ENCODE peak calls at places on chromosomes 1 and 21, in six cellular contexts. N is WTC11, W is K562, M is endothelial cell of umbilical vein, P is HepG2, Q is H1. T is an unnamed sample.

GRCh38 chr1:154819628-154820590 is 50.2 kb downstream of the KCNN3 start:
- DNase-seq in N (peak), W (peak), M (no peak), P (peak), Q (no peak), T (peak)

GRCh38 chr1:2132222-2133038 is 62.1 kb downstream of the FAAP20 start:
- DNase-seq in N (peak), W (peak), M (peak), P (peak), Q (no peak), T (no peak)

GRCh38 chr1:99852648-99853047 is 2.5 kb downstream of the AGL start:
- DNase-seq in N (no peak), W (no peak), M (no peak), P (no peak), Q (no peak), T (no peak)

GRCh38 chr1:58919986-58920376 is 136.1 kb upstream of the JUN start:
- DNase-seq in N (no peak), W (no peak), M (no peak), P (no peak), Q (no peak), T (no peak)

GRCh38 chr1:2135425-2135824 is 59.1 kb downstream of the FAAP20 start:
- DNase-seq in N (no peak), W (no peak), M (no peak), P (peak), Q (no peak), T (no peak)

GRCh38 chr1:232509570-232509969 is 120.4 kb downstream of the SIPA1L2 start:
- DNase-seq in N (no peak), W (no peak), M (no peak), P (no peak), Q (no peak), T (no peak)

GRCh38 chr1:181124206-181124825 is 35.8 kb downstream of the IER5 start:
- DNase-seq in N (no peak), W (no peak), M (no peak), P (no peak), Q (no peak), T (no peak)

GRCh38 chr1:146001734-146002133 is 5.4 kb upstream of the TXNIP start:
- DNase-seq in N (no peak), W (no peak), M (no peak), P (no peak), Q (no peak), T (no peak)

GRCh38 chr1:201456499-201457309 is 12.3 kb downstream of the PHLDA3 start:
- DNase-seq in N (no peak), W (no peak), M (peak), P (peak), Q (no peak), T (no peak)

GRCh38 chr1:85200367-85200869 is 398 bp downstream of the SYDE2 start:
- DNase-seq in N (peak), W (no peak), M (no peak), P (peak), Q (no peak), T (peak)

GRCh38 chr1:46581685-46582455 is 22.2 kb downstream of the MKNK1 start:
- DNase-seq in N (no peak), W (no peak), M (no peak), P (no peak), Q (no peak), T (no peak)

GRCh38 chr1:236166041-236166440 is 23.7 kb downstream of the GPR137B start:
- DNase-seq in N (no peak), W (no peak), M (no peak), P (no peak), Q (no peak), T (no peak)

GRCh38 chr1:224733021-224733911 is 117.1 kb downstream of the CNIH3 start:
- DNase-seq in N (no peak), W (no peak), M (no peak), P (peak), Q (no peak), T (no peak)

GRCh38 chr21:42658320-42659105 is 5.1 kb downstream of the PDE9A start:
- DNase-seq in N (no peak), W (no peak), M (no peak), P (no peak), Q (no peak), T (no peak)

GRCh38 chr1:79207331-79207730 is 200.8 kb upstream of the ADGRL4 start:
- DNase-seq in N (no peak), W (no peak), M (no peak), P (no peak), Q (no peak), T (no peak)

GRCh38 chr1:210650403-210650802 is 321.7 kb downstream of the HHAT start:
- DNase-seq in N (no peak), W (no peak), M (no peak), P (no peak), Q (no peak), T (no peak)

GRCh38 chr1:189192741-189193140 is 1284.9 kb downstream of the BRINP3 start:
- DNase-seq in N (no peak), W (no peak), M (no peak), P (no peak), Q (no peak), T (no peak)

GRCh38 chr1:162605225-162605927 is 26.9 kb upstream of the DDR2 start:
- DNase-seq in N (no peak), W (no peak), M (peak), P (no peak), Q (no peak), T (no peak)

GRCh38 chr21:42561742-42562141 is 48.1 kb downstream of the SLC37A1 start:
- DNase-seq in N (peak), W (peak), M (no peak), P (peak), Q (no peak), T (no peak)

GRCh38 chr1:156534424-156535060 is 34.0 kb upstream of the MEF2D start:
- DNase-seq in N (no peak), W (no peak), M (no peak), P (no peak), Q (no peak), T (no peak)

GRCh38 chr21:34888569-34889286 is 160.4 kb downstream of the RUNX1 start:
- DNase-seq in N (peak), W (peak), M (peak), P (peak), Q (peak), T (peak)

GRCh38 chr1:37887986-37888700 is 28.8 kb upstream of the MTF1 start:
- DNase-seq in N (no peak), W (no peak), M (no peak), P (no peak), Q (no peak), T (no peak)

GRCh38 chr1:67572217-67572593 is 112.8 kb upstream of the GADD45A start:
- DNase-seq in N (no peak), W (no peak), M (no peak), P (no peak), Q (no peak), T (no peak)

GRCh38 chr1:31397360-31398095 is 15.5 kb upstream of the SERINC2 start:
- DNase-seq in N (no peak), W (no peak), M (no peak), P (no peak), Q (no peak), T (no peak)

GRCh38 chr1:219659682-219660081 is 46.8 kb upstream of the ZC3H11B start:
- DNase-seq in N (no peak), W (no peak), M (no peak), P (no peak), Q (no peak), T (no peak)

GRCh38 chr1:203026666-203027663 is 674 bp downstream of the PPFIA4 start:
- DNase-seq in N (peak), W (peak), M (no peak), P (no peak), Q (no peak), T (no peak)

GRCh38 chr1:24438423-24438901 is 22.9 kb downstream of the NIPAL3 start:
- DNase-seq in N (no peak), W (peak), M (no peak), P (no peak), Q (no peak), T (no peak)

GRCh38 chr21:25689226-25689625 is 45.5 kb downstream of the ATP5PF start:
- DNase-seq in N (no peak), W (no peak), M (no peak), P (no peak), Q (no peak), T (no peak)

GRCh38 chr1:40362699-40363098 is 10.8 kb upstream of the SMAP2 start:
- DNase-seq in N (no peak), W (no peak), M (peak), P (no peak), Q (no peak), T (no peak)

GRCh38 chr1:19160831-19161230 is 49.2 kb downstream of the UBR4 start:
- DNase-seq in N (no peak), W (no peak), M (no peak), P (no peak), Q (no peak), T (no peak)

GRCh38 chr1:246658567-246658966 is 65.6 kb upstream of the SCCPDH start:
- DNase-seq in N (no peak), W (no peak), M (no peak), P (no peak), Q (no peak), T (no peak)

GRCh38 chr1:41366428-41367101 is 5.3 kb downstream of the FOXO6 start:
- DNase-seq in N (peak), W (no peak), M (no peak), P (no peak), Q (no peak), T (no peak)

GRCh38 chr1:53689736-53690401 is 49.1 kb downstream of the GLIS1 start:
- DNase-seq in N (no peak), W (peak), M (no peak), P (no peak), Q (no peak), T (no peak)

GRCh38 chr21:39441502-39442475 is 3.8 kb downstream of the LCA5L start:
- DNase-seq in N (peak), W (peak), M (peak), P (peak), Q (no peak), T (peak)
- TF ChIP-seq JUN in N (no peak), W (no peak), M (no peak), P (no peak), Q (no peak), T (no peak)

DNA sequence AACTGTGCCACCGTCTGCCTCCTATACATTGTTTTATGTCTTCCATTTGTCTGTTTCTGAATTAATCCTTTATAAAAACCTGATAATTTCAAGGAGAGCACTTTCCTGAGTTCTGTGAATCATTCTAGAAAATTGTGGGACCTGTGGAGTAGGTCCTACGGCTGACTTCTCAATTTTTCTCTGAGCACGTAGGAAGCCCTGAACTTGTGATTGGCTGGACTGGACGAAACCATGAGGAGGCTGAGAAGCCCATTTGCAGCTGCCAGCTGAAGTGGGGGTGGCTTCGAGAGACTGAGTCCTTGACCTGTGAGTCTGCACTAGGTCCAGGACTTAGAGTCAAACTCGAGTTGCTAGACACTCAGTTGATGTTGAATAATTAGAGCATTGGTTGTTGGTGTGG is 277.1 kb upstream of the NCAM2 start:
- DNase-seq in N (no peak), W (no peak), M (no peak), P (no peak), Q (no peak), T (no peak)
- TF ChIP-seq JUN in N (no peak), W (no peak), M (no peak), P (no peak), Q (no peak), T (no peak)

GRCh38 chr1:119873166-119874025 is 22.9 kb downstream of the ADAM30 start:
- DNase-seq in N (no peak), W (no peak), M (no peak), P (no peak), Q (no peak), T (no peak)

GRCh38 chr1:119874186-119874585 is 22.1 kb downstream of the ADAM30 start:
- DNase-seq in N (no peak), W (peak), M (no peak), P (no peak), Q (no peak), T (no peak)

GRCh38 chr1:119882172-119883029 is 13.9 kb downstream of the ADAM30 start:
- DNase-seq in N (no peak), W (no peak), M (no peak), P (no peak), Q (no peak), T (no peak)

GRCh38 chr1:119880063-119880462 is 16.3 kb downstream of the ADAM30 start:
- DNase-seq in N (no peak), W (no peak), M (no peak), P (no peak), Q (no peak), T (no peak)

DNA sequence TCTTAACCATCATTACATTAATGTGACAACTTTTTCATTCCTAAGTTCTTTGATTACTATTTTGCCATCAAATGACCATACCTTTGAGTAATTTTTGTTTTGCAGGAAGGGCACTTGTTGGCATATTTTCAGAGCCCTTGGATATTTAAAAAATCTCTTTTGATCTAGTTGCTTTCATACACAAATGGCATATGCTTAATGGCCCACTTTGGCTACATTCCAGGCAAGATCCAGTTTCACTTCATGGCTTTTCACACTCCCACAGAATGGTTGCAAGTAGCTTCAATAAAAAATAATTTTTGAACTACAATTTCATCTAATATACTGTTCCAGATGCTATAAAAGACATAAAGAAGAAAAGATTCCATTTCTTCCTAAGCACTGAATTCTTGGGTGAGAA is 18.1 kb downstream of the ADAM30 start:
- DNase-seq in N (no peak), W (no peak), M (no peak), P (no peak), Q (no peak), T (no peak)
- TF ChIP-seq JUN in N (no peak), W (no peak), M (no peak), P (no peak), Q (no peak), T (no peak)

GRCh38 chr1:152884966-152885624 is 7.0 kb downstream of the SMCP start:
- DNase-seq in N (no peak), W (no peak), M (no peak), P (no peak), Q (no peak), T (no peak)

GRCh38 chr1:152886090-152886489 is 8.0 kb downstream of the SMCP start:
- DNase-seq in N (no peak), W (no peak), M (no peak), P (no peak), Q (no peak), T (no peak)

GRCh38 chr1:152884506-152884905 is 6.4 kb downstream of the SMCP start:
- DNase-seq in N (no peak), W (no peak), M (no peak), P (no peak), Q (no peak), T (no peak)

GRCh38 chr1:152888126-152888525 is 10.0 kb downstream of the SMCP start:
- DNase-seq in N (no peak), W (no peak), M (no peak), P (no peak), Q (no peak), T (no peak)

DNA sequence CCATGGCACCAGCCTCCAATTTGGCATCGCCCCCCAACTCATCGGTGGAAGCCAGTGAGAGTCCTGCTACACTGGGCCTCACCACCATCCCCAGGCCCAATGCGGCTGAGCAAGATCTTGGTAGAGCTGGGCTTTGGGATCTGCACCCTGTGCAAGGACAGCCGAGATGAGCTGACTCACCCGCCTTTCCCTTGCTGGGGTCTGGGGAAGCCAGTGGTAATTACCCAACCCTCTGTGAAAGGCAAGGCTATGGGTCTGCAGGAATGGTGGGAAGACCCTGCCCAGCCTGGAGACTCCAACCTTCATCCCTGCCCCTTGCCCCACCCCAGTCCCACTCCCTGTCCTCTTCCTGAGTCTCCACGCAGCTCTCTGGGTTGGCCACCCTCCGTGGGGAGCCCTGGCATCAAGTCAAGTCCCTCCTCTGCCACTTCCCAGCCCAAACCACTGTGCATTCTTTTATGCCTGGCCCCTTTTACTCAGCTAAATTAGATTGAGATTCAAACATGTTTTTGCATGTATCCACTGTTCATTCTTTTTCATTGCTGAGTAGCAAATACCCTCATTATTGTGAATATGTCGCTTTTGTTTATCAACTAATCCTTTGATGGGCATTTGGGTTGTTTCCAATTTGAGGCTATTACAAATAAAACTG is 8.8 kb downstream of the SMCP start:
- DNase-seq in N (no peak), W (no peak), M (no peak), P (no peak), Q (no peak), T (no peak)
- TF ChIP-seq JUN in N (no peak), W (no peak), M (no peak), P (no peak), Q (no peak), T (no peak)

GRCh38 chr1:109613396-109614147 is 5.8 kb downstream of the GNAT2 start:
- DNase-seq in N (no peak), W (no peak), M (peak), P (no peak), Q (no peak), T (no peak)
- TF ChIP-seq JUN in N (no peak), W (no peak), M (no peak), P (no peak), Q (no peak), T (no peak)